ENCODE peak calls at places on chromosomes 7 and 10, in five cellular contexts. U, O, L, J and Y are unnamed samples.

GRCh38 chr10:5812283-5813090 is 747 bp downstream of the GDI2 start:
- DNase-seq in U (no peak), O (no peak), J (peak), L (peak), Y (no peak)

GRCh38 chr7:99380032-99380822 is 5.7 kb downstream of the ARPC1B start:
- DNase-seq in U (no peak), O (no peak), J (no peak), L (peak), Y (peak)

GRCh38 chr7:93569189-93569588 is 5.3 kb downstream of the CALCR start:
- DNase-seq in J (no peak), U (no peak), L (no peak), O (no peak), Y (no peak)

GRCh38 chr7:138980575-138981285 is 459 bp downstream of the KIAA1549 start:
- DNase-seq in J (peak), O (no peak), L (no peak), U (no peak), Y (no peak)

GRCh38 chr10:6013413-6014192 is 36.3 kb upstream of the IL15RA start:
- DNase-seq in J (no peak), O (no peak), U (no peak), L (peak), Y (no peak)

GRCh38 chr10:11243425-11244222 is 226.0 kb downstream of the CELF2 start:
- DNase-seq in O (no peak), L (no peak), U (no peak), J (no peak), Y (no peak)

GRCh38 chr10:1206101-1206500 is 149.9 kb downstream of the WDR37 start:
- DNase-seq in O (no peak), L (no peak), U (no peak), J (no peak), Y (no peak)

GRCh38 chr7:1531263-1531978 is 919 bp downstream of the MAFK start:
- DNase-seq in J (no peak), L (peak), O (no peak), U (no peak), Y (no peak)

GRCh38 chr10:48505394-48506112 is 99.3 kb downstream of the ARHGAP22 start:
- DNase-seq in L (peak), O (no peak), J (peak), U (no peak), Y (no peak)

GRCh38 chr10:5895804-5896203 is 5.8 kb downstream of the FBH1 start:
- DNase-seq in O (no peak), L (no peak), U (no peak), J (no peak), Y (peak)

GRCh38 chr10:93206652-93207051 is 133.0 kb downstream of the CYP26A1 start:
- DNase-seq in O (no peak), J (no peak), U (no peak), L (no peak), Y (no peak)

GRCh38 chr10:68099736-68100135 is 9.6 kb upstream of the MYPN start:
- DNase-seq in O (no peak), J (no peak), L (no peak), U (no peak), Y (no peak)

GRCh38 chr7:4739528-4739992 is 35.9 kb upstream of the AP5Z1 start:
- DNase-seq in L (peak), U (no peak), O (peak), J (no peak), Y (no peak)

GRCh38 chr7:884191-885003 is 8.0 kb downstream of the GET4 start:
- DNase-seq in O (no peak), J (no peak), U (no peak), L (no peak), Y (no peak)

GRCh38 chr7:73850781-73851207 is 8.5 kb upstream of the METTL27 start:
- DNase-seq in J (no peak), O (no peak), L (peak), U (peak), Y (no peak)

GRCh38 chr7:22332481-22332880 is 24.5 kb downstream of the RAPGEF5 start:
- DNase-seq in U (no peak), J (no peak), O (no peak), L (no peak), Y (no peak)

GRCh38 chr10:88913157-88913556 is 33.1 kb downstream of the STAMBPL1 start:
- DNase-seq in J (no peak), U (no peak), L (no peak), O (no peak), Y (no peak)

DNA sequence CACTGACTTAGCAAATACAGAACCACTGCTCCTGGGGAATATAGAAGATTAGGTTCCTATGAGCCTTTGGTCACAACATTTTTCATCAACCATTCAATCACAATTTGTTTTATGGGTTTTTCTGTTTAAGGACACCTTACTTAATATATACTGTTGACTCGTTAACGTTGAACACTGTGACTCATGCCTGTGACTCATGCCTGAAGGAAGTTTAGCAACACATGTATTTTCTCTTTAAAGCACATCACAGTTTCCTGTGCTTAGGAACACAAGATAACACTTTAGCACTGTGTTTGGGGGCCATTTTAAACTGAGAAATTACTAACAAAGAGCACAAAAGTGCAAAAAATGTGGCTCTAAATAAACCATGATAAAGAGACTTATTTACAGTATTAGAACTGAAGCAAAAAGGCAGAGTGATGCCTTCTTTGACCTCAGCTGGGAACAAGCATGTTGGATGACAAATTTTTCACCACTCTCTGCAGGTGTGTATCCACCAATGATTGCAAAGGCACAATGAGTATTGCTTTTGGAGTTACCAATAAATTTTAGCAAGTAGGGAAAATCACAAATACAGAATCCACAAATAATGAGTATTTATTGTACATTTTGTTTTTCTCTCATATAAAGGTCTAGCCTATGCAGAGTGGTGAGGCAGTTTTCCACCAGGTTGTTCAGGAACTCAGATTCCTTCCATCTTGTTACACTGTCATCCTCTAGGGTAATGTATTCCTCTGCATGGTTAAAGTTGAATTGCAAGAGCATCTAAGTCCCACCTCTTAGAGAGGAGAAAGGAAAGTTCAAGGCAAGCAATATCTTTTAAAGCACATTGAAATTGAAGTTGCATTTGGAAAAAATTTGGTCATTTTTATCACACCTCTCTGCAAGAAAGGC is 7.3 kb downstream of the FGFBP3 start:
- DNase-seq in L (peak), J (no peak), U (peak), O (peak), Y (no peak)
- TF ChIP-seq SRF in L (no peak), J (no peak), U (peak), O (no peak), Y (no peak)

DNA sequence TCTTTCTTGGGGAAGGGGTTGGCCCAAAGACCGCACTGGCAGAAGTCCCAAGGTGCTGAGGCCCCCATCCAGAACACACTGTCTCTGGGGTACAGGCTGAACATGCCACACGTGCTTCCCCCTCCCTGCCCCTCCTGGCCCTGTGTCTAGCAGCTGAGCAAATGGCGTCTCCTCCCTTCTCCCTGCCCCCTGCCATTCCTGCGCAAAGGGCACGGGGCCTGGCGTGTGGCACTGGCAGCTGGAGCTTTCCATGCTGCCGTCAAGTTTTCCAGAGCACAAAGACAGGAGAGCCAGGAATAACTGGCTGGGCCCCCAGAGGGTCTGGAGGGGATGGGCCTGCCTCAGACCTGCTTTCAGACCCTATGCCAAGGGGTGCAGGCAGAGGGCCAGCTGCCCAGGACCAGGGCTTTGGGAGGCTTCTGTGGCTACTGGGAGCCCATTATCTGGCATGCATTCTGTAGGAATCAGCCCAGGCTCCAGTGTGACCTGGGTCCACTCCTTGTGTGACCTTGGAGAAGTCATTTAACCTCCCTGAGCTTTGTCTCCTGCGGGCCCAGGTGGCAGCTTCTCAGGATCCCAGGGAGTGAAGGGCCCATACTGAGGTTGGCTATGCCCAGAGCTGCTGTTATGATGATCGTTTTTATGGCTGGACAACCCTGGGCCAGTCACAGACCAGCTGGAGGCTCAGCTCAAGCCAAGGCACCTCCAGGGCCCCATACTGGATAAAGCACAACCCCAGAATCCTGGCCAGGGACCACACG is 710 bp upstream of the LDB3 start:
- DNase-seq in J (no peak), L (no peak), O (no peak), U (no peak), Y (no peak)
- TF ChIP-seq SRF in J (no peak), L (no peak), O (no peak), U (no peak), Y (no peak)

DNA sequence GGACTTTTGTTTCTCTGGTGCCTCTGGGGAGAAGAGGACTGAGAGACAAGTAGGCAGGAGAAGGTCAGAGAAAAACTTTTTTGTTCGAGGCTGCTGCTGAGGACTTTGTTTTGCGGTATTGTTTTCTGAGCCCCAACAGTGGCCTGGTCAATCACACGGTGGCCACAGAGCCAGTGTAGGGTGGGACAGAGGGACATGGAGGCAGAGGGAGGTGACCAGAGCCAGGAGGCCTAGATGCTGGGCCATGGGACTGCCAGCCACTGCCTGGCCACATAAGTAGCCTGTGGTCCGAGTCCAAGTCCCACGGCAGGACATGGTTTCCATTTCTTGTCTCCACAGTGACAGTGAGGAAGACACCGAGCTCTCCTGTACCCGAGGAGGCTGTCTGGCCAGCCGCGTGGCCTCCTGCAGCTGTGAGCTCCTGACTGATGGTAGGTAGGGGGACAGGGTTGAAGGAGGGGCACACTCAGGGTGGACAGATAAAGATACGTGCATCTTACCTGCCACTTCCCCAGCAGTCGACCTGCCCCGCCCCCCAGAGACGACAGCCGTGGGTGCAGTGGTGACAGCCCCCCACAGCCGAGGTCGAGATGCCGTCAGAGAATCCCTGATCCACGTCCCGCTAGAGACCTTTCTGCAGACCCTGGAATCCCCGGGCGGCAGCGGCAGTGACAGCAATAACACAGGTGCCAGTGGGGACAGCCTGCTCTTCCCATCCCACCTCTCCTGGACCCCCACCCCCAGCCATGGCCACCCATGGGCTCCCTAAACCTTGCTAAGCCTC is 27.5 kb downstream of the SH2B2 start:
- DNase-seq in J (no peak), O (no peak), U (no peak), L (no peak), Y (no peak)
- TF ChIP-seq SRF in J (no peak), O (no peak), U (no peak), L (no peak), Y (no peak)

GRCh38 chr10:17682236-17682946 is 38.4 kb downstream of the STAM start:
- DNase-seq in O (no peak), J (no peak), U (no peak), L (no peak), Y (no peak)
- TF ChIP-seq SRF in O (no peak), J (no peak), U (no peak), L (no peak), Y (no peak)

GRCh38 chr10:26238378-26238777 is 21.8 kb downstream of the GAD2 start:
- DNase-seq in J (no peak), L (no peak), U (no peak), O (no peak), Y (no peak)
- TF ChIP-seq SRF in J (no peak), L (no peak), U (no peak), O (no peak), Y (no peak)

GRCh38 chr7:134421998-134422397 is 36.9 kb downstream of the AKR1B1 start:
- DNase-seq in L (no peak), J (no peak), U (no peak), O (no peak), Y (no peak)
- TF ChIP-seq SRF in L (no peak), J (no peak), U (no peak), O (no peak), Y (no peak)

GRCh38 chr10:102411341-102412255 is 7.0 kb downstream of the PSD start:
- DNase-seq in U (no peak), J (no peak), O (no peak), L (no peak), Y (no peak)

GRCh38 chr10:102413806-102414561 is 4.6 kb downstream of the PSD start:
- DNase-seq in L (no peak), U (no peak), O (no peak), J (no peak), Y (no peak)

GRCh38 chr10:102414749-102415148 is 3.8 kb downstream of the PSD start:
- DNase-seq in J (no peak), U (no peak), O (no peak), L (no peak), Y (no peak)

GRCh38 chr10:102412293-102412692 is 6.3 kb downstream of the PSD start:
- DNase-seq in J (no peak), U (no peak), O (no peak), L (no peak), Y (no peak)

GRCh38 chr10:102413053-102413705 is 5.4 kb downstream of the PSD start:
- DNase-seq in J (no peak), L (peak), O (no peak), U (no peak), Y (no peak)
- TF ChIP-seq SRF in J (no peak), L (no peak), O (no peak), U (no peak), Y (no peak)

GRCh38 chr10:103691267-103691666 is 164.1 kb downstream of the SH3PXD2A start:
- DNase-seq in L (no peak), U (no peak), J (no peak), O (no peak), Y (no peak)

GRCh38 chr10:103693070-103693811 is 162.1 kb downstream of the SH3PXD2A start:
- DNase-seq in L (peak), O (no peak), J (peak), U (no peak), Y (no peak)

GRCh38 chr10:103691723-103692380 is 163.5 kb downstream of the SH3PXD2A start:
- DNase-seq in U (no peak), O (no peak), L (peak), J (no peak), Y (no peak)

GRCh38 chr10:103693812-103694205 is 161.6 kb downstream of the SH3PXD2A start:
- DNase-seq in U (no peak), O (no peak), J (no peak), L (no peak), Y (no peak)

GRCh38 chr10:103692421-103693069 is 162.8 kb downstream of the SH3PXD2A start:
- DNase-seq in U (no peak), L (peak), J (peak), O (no peak), Y (no peak)
- TF ChIP-seq SRF in U (no peak), L (no peak), J (no peak), O (no peak), Y (no peak)